ENCODE peak calls at places on chromosomes 6 and 20, in four cellular contexts. One of them, this sample, is unnamed.

GRCh38 chr20:40009542-40009941 is 679.5 kb downstream of the MAFB start:
- DNase-seq in astrocyte of the spinal cord: no peak
- DNase-seq in A549: no peak
- DNase-seq in nephron progenitor cell: no peak
- DNase-seq in this sample: no peak

GRCh38 chr6:148565931-148566663 is 180.7 kb upstream of the UST start:
- DNase-seq in astrocyte of the spinal cord: peak
- DNase-seq in A549: no peak
- DNase-seq in nephron progenitor cell: no peak
- DNase-seq in this sample: peak

GRCh38 chr6:56899311-56899710 is 55.6 kb upstream of the BEND6 start:
- DNase-seq in astrocyte of the spinal cord: peak
- DNase-seq in A549: no peak
- DNase-seq in nephron progenitor cell: no peak
- DNase-seq in this sample: no peak

GRCh38 chr6:31128093-31128676 is 7.9 kb upstream of the CDSN start:
- DNase-seq in astrocyte of the spinal cord: peak
- DNase-seq in A549: peak
- DNase-seq in nephron progenitor cell: peak
- DNase-seq in this sample: peak

GRCh38 chr20:4602297-4602631 is 119.4 kb upstream of the PRND start:
- DNase-seq in astrocyte of the spinal cord: peak
- DNase-seq in A549: no peak
- DNase-seq in nephron progenitor cell: no peak
- DNase-seq in this sample: no peak

GRCh38 chr6:83132121-83132520 is 60.9 kb downstream of the PGM3 start:
- DNase-seq in astrocyte of the spinal cord: no peak
- DNase-seq in A549: no peak
- DNase-seq in nephron progenitor cell: no peak
- DNase-seq in this sample: no peak

GRCh38 chr6:72238021-72238420 is 351.7 kb downstream of the RIMS1 start:
- DNase-seq in astrocyte of the spinal cord: no peak
- DNase-seq in A549: no peak
- DNase-seq in nephron progenitor cell: no peak
- DNase-seq in this sample: no peak

GRCh38 chr6:106728296-106728870 is 99.0 kb downstream of the QRSL1 start:
- DNase-seq in astrocyte of the spinal cord: no peak
- DNase-seq in A549: no peak
- DNase-seq in nephron progenitor cell: no peak
- DNase-seq in this sample: no peak

GRCh38 chr6:151561238-151561637 is 67.4 kb downstream of the CCDC170 start:
- DNase-seq in astrocyte of the spinal cord: no peak
- DNase-seq in A549: peak
- DNase-seq in nephron progenitor cell: no peak
- DNase-seq in this sample: no peak

GRCh38 chr6:41965429-41966213 is 24.0 kb upstream of the CCND3 start:
- DNase-seq in astrocyte of the spinal cord: no peak
- DNase-seq in A549: no peak
- DNase-seq in nephron progenitor cell: peak
- DNase-seq in this sample: no peak

GRCh38 chr20:18481596-18481995 is 14.4 kb downstream of the POLR3F start:
- DNase-seq in astrocyte of the spinal cord: no peak
- DNase-seq in A549: no peak
- DNase-seq in nephron progenitor cell: no peak
- DNase-seq in this sample: no peak

GRCh38 chr6:77292564-77293546 is 170.4 kb downstream of the HTR1B start:
- DNase-seq in astrocyte of the spinal cord: peak
- DNase-seq in A549: peak
- DNase-seq in nephron progenitor cell: no peak
- DNase-seq in this sample: peak

GRCh38 chr20:57199656-57200405 is 66.6 kb downstream of the BMP7 start:
- DNase-seq in astrocyte of the spinal cord: no peak
- DNase-seq in A549: no peak
- DNase-seq in nephron progenitor cell: no peak
- DNase-seq in this sample: no peak

GRCh38 chr20:23257848-23258746 is 92.5 kb upstream of the NXT1 start:
- DNase-seq in astrocyte of the spinal cord: peak
- DNase-seq in A549: no peak
- DNase-seq in nephron progenitor cell: no peak
- DNase-seq in this sample: peak

GRCh38 chr6:153879826-153880225 is 159.2 kb upstream of the OPRM1 start:
- DNase-seq in astrocyte of the spinal cord: no peak
- DNase-seq in A549: no peak
- DNase-seq in nephron progenitor cell: no peak
- DNase-seq in this sample: no peak

GRCh38 chr6:82017773-82018172 is 229.8 kb downstream of the IBTK start:
- DNase-seq in astrocyte of the spinal cord: no peak
- DNase-seq in A549: no peak
- DNase-seq in nephron progenitor cell: no peak
- DNase-seq in this sample: no peak

GRCh38 chr6:170135041-170135440 is 155.8 kb downstream of the DLL1 start:
- DNase-seq in astrocyte of the spinal cord: no peak
- DNase-seq in A549: no peak
- DNase-seq in nephron progenitor cell: no peak
- DNase-seq in this sample: no peak

GRCh38 chr6:13397359-13398080 is 69.2 kb upstream of the TBC1D7 start:
- DNase-seq in astrocyte of the spinal cord: no peak
- DNase-seq in A549: peak
- DNase-seq in nephron progenitor cell: no peak
- DNase-seq in this sample: no peak

GRCh38 chr6:145633981-145634627 is 101.2 kb downstream of the EPM2A start:
- DNase-seq in astrocyte of the spinal cord: peak
- DNase-seq in A549: peak
- DNase-seq in nephron progenitor cell: peak
- DNase-seq in this sample: peak

GRCh38 chr20:24705486-24705885 is 236.1 kb downstream of the SYNDIG1 start:
- DNase-seq in astrocyte of the spinal cord: no peak
- DNase-seq in A549: no peak
- DNase-seq in nephron progenitor cell: no peak
- DNase-seq in this sample: no peak

GRCh38 chr6:149150999-149151398 is 166.5 kb upstream of the TAB2 start:
- DNase-seq in astrocyte of the spinal cord: no peak
- DNase-seq in A549: no peak
- DNase-seq in nephron progenitor cell: no peak
- DNase-seq in this sample: no peak

GRCh38 chr6:115735610-115736009 is 325.1 kb downstream of the FRK start:
- DNase-seq in astrocyte of the spinal cord: no peak
- DNase-seq in A549: no peak
- DNase-seq in nephron progenitor cell: no peak
- DNase-seq in this sample: no peak

GRCh38 chr20:44956410-44956809 is 3.8 kb downstream of the TOMM34 start:
- DNase-seq in astrocyte of the spinal cord: no peak
- DNase-seq in A549: no peak
- DNase-seq in nephron progenitor cell: no peak
- DNase-seq in this sample: no peak

GRCh38 chr6:56640374-56640773 is 2.3 kb downstream of the DST start:
- DNase-seq in astrocyte of the spinal cord: no peak
- DNase-seq in A549: no peak
- DNase-seq in nephron progenitor cell: no peak
- DNase-seq in this sample: no peak

GRCh38 chr20:3093861-3094361 is 9.4 kb upstream of the AVP start:
- DNase-seq in astrocyte of the spinal cord: no peak
- DNase-seq in A549: no peak
- DNase-seq in nephron progenitor cell: no peak
- DNase-seq in this sample: no peak

GRCh38 chr6:149749594-149750135 is at the start of gene PCMT1:
- DNase-seq in astrocyte of the spinal cord: peak
- DNase-seq in A549: peak
- DNase-seq in nephron progenitor cell: peak
- DNase-seq in this sample: peak

GRCh38 chr20:25478889-25479568 is 71.6 kb downstream of the GINS1 start:
- DNase-seq in astrocyte of the spinal cord: no peak
- DNase-seq in A549: no peak
- DNase-seq in nephron progenitor cell: no peak
- DNase-seq in this sample: no peak

GRCh38 chr20:24164360-24164759 is 175.8 kb upstream of the GGTLC1 start:
- DNase-seq in astrocyte of the spinal cord: peak
- DNase-seq in A549: peak
- DNase-seq in nephron progenitor cell: peak
- DNase-seq in this sample: no peak

GRCh38 chr20:49871391-49871948 is 43.9 kb downstream of the SPATA2 start:
- DNase-seq in astrocyte of the spinal cord: no peak
- DNase-seq in A549: no peak
- DNase-seq in nephron progenitor cell: no peak
- DNase-seq in this sample: no peak

GRCh38 chr6:25130518-25130917 is 148.7 kb upstream of the CARMIL1 start:
- DNase-seq in astrocyte of the spinal cord: no peak
- DNase-seq in A549: no peak
- DNase-seq in nephron progenitor cell: no peak
- DNase-seq in this sample: no peak

GRCh38 chr6:33118525-33119123 is 42.8 kb downstream of the HLA-DPB1 start:
- DNase-seq in astrocyte of the spinal cord: peak
- DNase-seq in A549: peak
- DNase-seq in nephron progenitor cell: peak
- DNase-seq in this sample: peak

GRCh38 chr6:25122001-25122400 is 157.2 kb upstream of the CARMIL1 start:
- DNase-seq in astrocyte of the spinal cord: no peak
- DNase-seq in A549: no peak
- DNase-seq in nephron progenitor cell: no peak
- DNase-seq in this sample: no peak

GRCh38 chr6:21132856-21133610 is 460.5 kb upstream of the SOX4 start:
- DNase-seq in astrocyte of the spinal cord: no peak
- DNase-seq in A549: no peak
- DNase-seq in nephron progenitor cell: peak
- DNase-seq in this sample: no peak

GRCh38 chr20:24118096-24118780 is 129.7 kb upstream of the GGTLC1 start:
- DNase-seq in astrocyte of the spinal cord: no peak
- DNase-seq in A549: no peak
- DNase-seq in nephron progenitor cell: no peak
- DNase-seq in this sample: no peak

GRCh38 chr6:110708295-110708965 is 106.8 kb downstream of the CDK19 start:
- DNase-seq in astrocyte of the spinal cord: peak
- DNase-seq in A549: no peak
- DNase-seq in nephron progenitor cell: no peak
- DNase-seq in this sample: no peak

GRCh38 chr20:48761023-48761785 is 66.6 kb downstream of the PREX1 start:
- DNase-seq in astrocyte of the spinal cord: no peak
- DNase-seq in A549: no peak
- DNase-seq in nephron progenitor cell: no peak
- DNase-seq in this sample: no peak

GRCh38 chr6:102619585-102619984 is 1226.1 kb downstream of the GRIK2 start:
- DNase-seq in astrocyte of the spinal cord: peak
- DNase-seq in A549: no peak
- DNase-seq in nephron progenitor cell: no peak
- DNase-seq in this sample: peak

GRCh38 chr6:100096356-100096755 is 102.3 kb upstream of the MCHR2 start:
- DNase-seq in astrocyte of the spinal cord: no peak
- DNase-seq in A549: no peak
- DNase-seq in nephron progenitor cell: no peak
- DNase-seq in this sample: no peak

GRCh38 chr6:31573239-31574105 is 1.4 kb downstream of the LTA start:
- DNase-seq in astrocyte of the spinal cord: no peak
- DNase-seq in A549: no peak
- DNase-seq in nephron progenitor cell: no peak
- DNase-seq in this sample: no peak

GRCh38 chr20:52748235-52748950 is 223.8 kb upstream of the TSHZ2 start:
- DNase-seq in astrocyte of the spinal cord: no peak
- DNase-seq in A549: no peak
- DNase-seq in nephron progenitor cell: no peak
- DNase-seq in this sample: no peak

GRCh38 chr6:35948725-35949124 is 27.8 kb upstream of the SRPK1 start:
- DNase-seq in astrocyte of the spinal cord: peak
- DNase-seq in A549: peak
- DNase-seq in nephron progenitor cell: no peak
- DNase-seq in this sample: no peak
- TF ChIP-seq CTCF in astrocyte of the spinal cord: peak
- TF ChIP-seq CTCF in A549: no peak
- TF ChIP-seq CTCF in nephron progenitor cell: peak
- TF ChIP-seq CTCF in this sample: no peak

DNA sequence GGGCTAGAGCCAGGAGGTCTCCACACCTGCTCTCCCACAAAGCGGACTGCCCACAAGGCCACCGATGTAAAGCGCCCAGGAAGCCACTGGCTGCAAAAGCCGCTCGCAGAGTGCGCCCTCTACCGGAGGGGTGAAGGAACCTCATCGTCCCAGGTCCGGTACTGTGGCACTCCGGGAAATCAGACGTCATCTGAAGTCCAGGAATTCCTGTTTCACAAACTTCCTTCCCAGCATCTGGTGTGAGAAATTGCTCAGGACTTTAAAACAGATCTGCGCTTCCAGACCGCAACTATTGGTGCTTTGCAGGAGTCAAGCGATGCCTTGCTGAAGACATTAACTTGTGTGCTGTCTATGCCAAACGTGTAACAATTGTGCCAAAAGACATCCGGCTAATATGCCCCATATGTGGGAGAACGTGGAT is 115.1 kb upstream of the ARID1B start:
- DNase-seq in astrocyte of the spinal cord: no peak
- DNase-seq in A549: peak
- DNase-seq in nephron progenitor cell: peak
- DNase-seq in this sample: no peak
- TF ChIP-seq CTCF in astrocyte of the spinal cord: peak
- TF ChIP-seq CTCF in A549: peak
- TF ChIP-seq CTCF in nephron progenitor cell: peak
- TF ChIP-seq CTCF in this sample: no peak

DNA sequence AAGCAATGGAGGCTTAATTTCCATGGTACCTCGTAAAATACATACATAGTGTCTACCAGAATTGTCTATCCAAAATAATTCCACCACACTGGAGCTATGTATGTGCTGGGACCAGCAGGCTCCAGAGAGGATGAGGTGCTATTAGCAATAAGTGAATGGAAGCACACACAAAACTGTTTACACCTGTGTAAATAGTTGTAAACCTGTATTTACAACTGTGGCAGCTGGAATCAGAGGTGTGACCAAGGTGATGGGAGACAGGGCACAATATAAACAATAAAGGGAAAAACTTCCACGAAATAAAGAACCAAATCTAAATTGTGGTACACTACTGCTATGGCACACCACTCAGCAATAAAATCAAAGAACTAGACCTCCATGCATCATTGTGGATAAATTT is 14.4 kb downstream of the RARS2 start:
- DNase-seq in astrocyte of the spinal cord: no peak
- DNase-seq in A549: no peak
- DNase-seq in nephron progenitor cell: no peak
- DNase-seq in this sample: no peak
- TF ChIP-seq CTCF in astrocyte of the spinal cord: no peak
- TF ChIP-seq CTCF in A549: no peak
- TF ChIP-seq CTCF in nephron progenitor cell: no peak
- TF ChIP-seq CTCF in this sample: no peak

GRCh38 chr6:45921703-45922270 is 93.9 kb downstream of the CLIC5 start:
- DNase-seq in astrocyte of the spinal cord: peak
- DNase-seq in A549: no peak
- DNase-seq in nephron progenitor cell: no peak
- DNase-seq in this sample: no peak

GRCh38 chr6:45920819-45921511 is 94.7 kb downstream of the CLIC5 start:
- DNase-seq in astrocyte of the spinal cord: no peak
- DNase-seq in A549: no peak
- DNase-seq in nephron progenitor cell: no peak
- DNase-seq in this sample: no peak

GRCh38 chr6:45923831-45924391 is 91.7 kb downstream of the CLIC5 start:
- DNase-seq in astrocyte of the spinal cord: peak
- DNase-seq in A549: no peak
- DNase-seq in nephron progenitor cell: no peak
- DNase-seq in this sample: peak

GRCh38 chr6:45924763-45925342 is 90.8 kb downstream of the CLIC5 start:
- DNase-seq in astrocyte of the spinal cord: no peak
- DNase-seq in A549: no peak
- DNase-seq in nephron progenitor cell: no peak
- DNase-seq in this sample: no peak

GRCh38 chr6:45922728-45923351 is 92.8 kb downstream of the CLIC5 start:
- DNase-seq in astrocyte of the spinal cord: peak
- DNase-seq in A549: peak
- DNase-seq in nephron progenitor cell: peak
- DNase-seq in this sample: peak
- TF ChIP-seq CTCF in astrocyte of the spinal cord: peak
- TF ChIP-seq CTCF in A549: peak
- TF ChIP-seq CTCF in nephron progenitor cell: peak
- TF ChIP-seq CTCF in this sample: peak

This sample was measured in RWPE1.